ENCODE peak calls at places on chromosomes 16 and 17, in nine cellular contexts. W is GM23248, P is psoas muscle, S is choroid plexus epithelial cell, I is A549, B is lower leg skin, H is AG04449, N is right lobe of liver, O is tibial nerve. L is an unnamed sample.

GRCh38 chr17:45160505-45161287 is 979 bp upstream of the HEXIM2 start:
- DNase-seq in P (peak; percentile 88), I (peak; percentile 85), N (peak; percentile 79), B (peak; percentile 56), O (peak; percentile 63), W (peak; percentile 82), S (peak; percentile 74), H (no peak), L (peak; percentile 89)

GRCh38 chr16:27226976-27227705 is 23.8 kb downstream of the KDM8 start:
- DNase-seq in O (no peak), W (peak; percentile 45), S (no peak), H (no peak), B (no peak), P (peak; percentile 32), I (no peak), N (no peak), L (no peak)

GRCh38 chr17:49616086-49616485 is 40.4 kb downstream of the NXPH3 start:
- DNase-seq in I (peak; percentile 31), N (no peak), P (no peak), H (no peak), W (peak; percentile 51), O (no peak), S (peak; percentile 26), B (no peak), L (no peak)

GRCh38 chr16:66487580-66488235 is 60.6 kb downstream of the BEAN1 start:
- DNase-seq in W (peak; percentile 24), S (peak; percentile 51), N (no peak), O (no peak), I (no peak), H (no peak), B (no peak), P (no peak), L (no peak)

GRCh38 chr17:38705803-38706624 is 941 bp downstream of the MLLT6 start:
- DNase-seq in S (no peak), H (no peak), W (peak; percentile 59), I (peak; percentile 56), N (no peak), O (peak; percentile 43), P (peak; percentile 79), B (no peak), L (peak; percentile 50)

GRCh38 chr16:54935411-54936085 is 4.9 kb downstream of the IRX5 start:
- DNase-seq in N (no peak), P (no peak), S (no peak), H (no peak), O (no peak), W (peak; percentile 71), I (no peak), B (no peak), L (no peak)

GRCh38 chr17:67359960-67360817 is 6.2 kb downstream of the PSMD12 start:
- DNase-seq in P (no peak), O (no peak), W (peak; percentile 53), N (no peak), S (peak; percentile 61), H (no peak), B (no peak), I (peak; percentile 60), L (no peak)

GRCh38 chr17:44960654-44961053 is 7.4 kb downstream of the C1QL1 start:
- DNase-seq in N (no peak), P (no peak), B (no peak), S (no peak), W (no peak), O (no peak), I (peak; percentile 32), H (no peak), L (no peak)

GRCh38 chr16:138049-138417 is 440 bp downstream of the NPRL3 start:
- DNase-seq in I (no peak), H (no peak), W (peak; percentile 51), B (no peak), P (peak; percentile 65), N (peak; percentile 46), S (peak; percentile 16), O (no peak), L (peak; percentile 35)

DNA sequence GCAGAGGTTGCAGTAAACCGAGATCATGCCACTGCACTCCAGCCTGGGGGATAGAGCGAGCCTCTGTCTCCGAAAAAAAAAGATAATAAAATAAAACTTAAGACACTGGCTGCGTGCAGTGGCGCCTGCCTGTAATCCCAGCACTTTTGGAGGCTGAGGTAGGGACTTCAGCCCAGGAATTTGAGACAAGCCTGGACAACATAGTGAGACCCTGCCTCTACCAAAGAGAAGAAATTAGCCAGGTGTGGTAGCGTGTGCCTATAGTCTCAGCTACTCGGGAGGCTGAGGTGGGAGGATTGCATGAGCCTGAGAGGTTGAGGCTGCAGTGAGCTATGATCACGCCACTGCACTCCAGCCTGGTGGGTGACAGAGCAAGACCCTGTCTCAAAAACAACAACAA is 26.6 kb downstream of the RARA start:
- DNase-seq in W (no peak), H (no peak), N (no peak), I (no peak), B (no peak), O (no peak), P (no peak), S (no peak), L (no peak)
- H3K4me3 ChIP-seq in W (no peak overlapping the region), H (no peak overlapping the region), N (no peak overlapping the region), I (no peak overlapping the region), B (no peak overlapping the region), O (no peak overlapping the region), P (no peak overlapping the region), S (no peak overlapping the region), L (no peak overlapping the region)

GRCh38 chr16:85265789-85266188 is 153.5 kb upstream of the CIBAR2 start:
- DNase-seq in S (no peak), W (no peak), I (no peak), O (no peak), N (no peak), P (no peak), B (no peak), H (no peak), L (no peak)
- H3K4me3 ChIP-seq in S (no peak overlapping the region), W (no peak overlapping the region), I (no peak overlapping the region), O (no peak overlapping the region), N (no peak overlapping the region), P (no peak overlapping the region), B (no peak overlapping the region), H (no peak overlapping the region), L (no peak overlapping the region)

GRCh38 chr16:49483651-49484451 is 110.2 kb downstream of the C16orf78 start:
- DNase-seq in P (peak; percentile 55), N (no peak), O (no peak), B (no peak), I (no peak), S (no peak), W (no peak), H (no peak), L (peak; percentile 10)
- H3K4me3 ChIP-seq in P (peak overlapping the region; percentile 43), N (no peak overlapping the region), O (peak overlapping the region; percentile 39), B (peak overlapping the region; percentile 2), I (peak overlapping the region; percentile 17), S (no peak overlapping the region), W (no peak overlapping the region), H (no peak overlapping the region), L (no peak overlapping the region)

GRCh38 chr17:59004338-59005111 is 102.2 kb downstream of the TRIM37 start:
- DNase-seq in P (no peak), H (no peak), N (peak; percentile 35), S (peak; percentile 76), B (peak; percentile 59), O (peak; percentile 88), W (peak; percentile 66), I (peak; percentile 70), L (peak; percentile 44)
- H3K4me3 ChIP-seq in P (no peak overlapping the region), H (no peak overlapping the region), N (no peak overlapping the region), S (no peak overlapping the region), B (no peak overlapping the region), O (no peak overlapping the region), W (no peak overlapping the region), I (no peak overlapping the region), L (no peak overlapping the region)

GRCh38 chr16:84220851-84221250 is 19.0 kb downstream of the KCNG4 start:
- DNase-seq in H (peak; percentile 14), W (peak; percentile 55), S (peak; percentile 71), O (no peak), P (no peak), I (no peak), N (no peak), B (no peak), L (no peak)
- H3K4me3 ChIP-seq in H (no peak overlapping the region), W (no peak overlapping the region), S (no peak overlapping the region), O (no peak overlapping the region), P (no peak overlapping the region), I (no peak overlapping the region), N (no peak overlapping the region), B (no peak overlapping the region), L (no peak overlapping the region)

GRCh38 chr17:3603119-3603869 is 5.9 kb downstream of the TRPV1 start:
- DNase-seq in P (no peak), S (peak; percentile 74), O (no peak), H (peak; percentile 24), N (no peak), B (no peak), I (no peak), W (peak; percentile 92), L (no peak)

GRCh38 chr17:3603870-3604259 is 5.3 kb downstream of the TRPV1 start:
- DNase-seq in I (no peak), N (no peak), H (no peak), O (no peak), P (no peak), W (no peak), B (no peak), S (no peak), L (no peak)

GRCh38 chr17:3602499-3602898 is 6.7 kb downstream of the TRPV1 start:
- DNase-seq in H (no peak), I (peak; percentile 70), B (no peak), S (peak; percentile 27), P (no peak), W (peak; percentile 27), N (no peak), O (no peak), L (no peak)

GRCh38 chr17:3598078-3598477 is 11.1 kb downstream of the TRPV1 start:
- DNase-seq in S (no peak), I (no peak), B (no peak), H (no peak), P (peak; percentile 22), O (no peak), N (no peak), W (no peak), L (no peak)

GRCh38 chr17:3600529-3601205 is 8.5 kb downstream of the TRPV1 start:
- DNase-seq in P (peak; percentile 40), W (no peak), N (no peak), H (no peak), O (no peak), I (no peak), S (no peak), B (no peak), L (no peak)
- H3K4me3 ChIP-seq in P (no peak overlapping the region), W (no peak overlapping the region), N (no peak overlapping the region), H (no peak overlapping the region), O (no peak overlapping the region), I (no peak overlapping the region), S (no peak overlapping the region), B (no peak overlapping the region), L (no peak overlapping the region)

L was measured in left lung.